ENCODE peak calls at places on chromosome 9, in six cellular contexts. One of them, this sample, is unnamed.

GRCh38 chr9:14779566-14780022 is 57.1 kb upstream of the CER1 start:
- DNase-seq in H1: no peak
- DNase-seq in K562: no peak
- DNase-seq in GM12878: no peak
- DNase-seq in A549: no peak
- DNase-seq in HepG2: no peak
- DNase-seq in this sample: no peak

GRCh38 chr9:81032030-81032572 is 657.2 kb downstream of the TLE1 start:
- DNase-seq in A549: peak
- DNase-seq in HepG2: peak
- DNase-seq in GM12878: no peak
- DNase-seq in K562: no peak
- DNase-seq in H1: no peak
- DNase-seq in this sample: no peak

GRCh38 chr9:34636791-34637355 is 714 bp downstream of the SIGMAR1 start:
- DNase-seq in K562: no peak
- DNase-seq in HepG2: no peak
- DNase-seq in A549: peak
- DNase-seq in H1: no peak
- DNase-seq in GM12878: no peak
- DNase-seq in this sample: no peak

GRCh38 chr9:96612105-96612965 is 7.3 kb downstream of the CDC14B start:
- DNase-seq in H1: no peak
- DNase-seq in HepG2: peak
- DNase-seq in K562: no peak
- DNase-seq in GM12878: no peak
- DNase-seq in A549: peak
- DNase-seq in this sample: peak

GRCh38 chr9:132806723-132807421 is 71.2 kb downstream of the AK8 start:
- DNase-seq in K562: no peak
- DNase-seq in H1: peak
- DNase-seq in GM12878: no peak
- DNase-seq in HepG2: no peak
- DNase-seq in A549: no peak
- DNase-seq in this sample: no peak

GRCh38 chr9:87206064-87206661 is 258.9 kb upstream of the GAS1 start:
- DNase-seq in K562: no peak
- DNase-seq in A549: no peak
- DNase-seq in H1: no peak
- DNase-seq in HepG2: no peak
- DNase-seq in GM12878: no peak
- DNase-seq in this sample: no peak

GRCh38 chr9:123651273-123651672 is 278.7 kb downstream of the DENND1A start:
- DNase-seq in A549: no peak
- DNase-seq in H1: no peak
- DNase-seq in GM12878: no peak
- DNase-seq in HepG2: no peak
- DNase-seq in K562: no peak
- DNase-seq in this sample: no peak

GRCh38 chr9:73595036-73595545 is 443.4 kb downstream of the ANXA1 start:
- DNase-seq in H1: no peak
- DNase-seq in A549: no peak
- DNase-seq in GM12878: no peak
- DNase-seq in K562: no peak
- DNase-seq in HepG2: no peak
- DNase-seq in this sample: no peak

GRCh38 chr9:118331622-118332045 is 627.4 kb downstream of the TLR4 start:
- DNase-seq in K562: no peak
- DNase-seq in HepG2: no peak
- DNase-seq in GM12878: no peak
- DNase-seq in H1: no peak
- DNase-seq in A549: peak
- DNase-seq in this sample: no peak

GRCh38 chr9:69546265-69546664 is 125.9 kb downstream of the APBA1 start:
- DNase-seq in K562: no peak
- DNase-seq in GM12878: no peak
- DNase-seq in HepG2: peak
- DNase-seq in H1: no peak
- DNase-seq in A549: no peak
- DNase-seq in this sample: peak

GRCh38 chr9:126788046-126788445 is 16.8 kb upstream of the ZBTB43 start:
- DNase-seq in K562: no peak
- DNase-seq in A549: no peak
- DNase-seq in HepG2: no peak
- DNase-seq in H1: no peak
- DNase-seq in GM12878: no peak
- DNase-seq in this sample: no peak

GRCh38 chr9:25733336-25733982 is 55.2 kb upstream of the TUSC1 start:
- DNase-seq in GM12878: no peak
- DNase-seq in HepG2: no peak
- DNase-seq in K562: no peak
- DNase-seq in H1: no peak
- DNase-seq in A549: no peak
- DNase-seq in this sample: no peak

GRCh38 chr9:91681461-91682305 is 258.1 kb upstream of the NFIL3 start:
- DNase-seq in HepG2: peak
- DNase-seq in K562: peak
- DNase-seq in H1: peak
- DNase-seq in A549: peak
- DNase-seq in GM12878: no peak
- DNase-seq in this sample: peak

GRCh38 chr9:81103597-81104471 is 585.5 kb downstream of the TLE1 start:
- DNase-seq in A549: no peak
- DNase-seq in GM12878: no peak
- DNase-seq in H1: no peak
- DNase-seq in K562: no peak
- DNase-seq in HepG2: no peak
- DNase-seq in this sample: peak

GRCh38 chr9:33447404-33448158 is at the start of gene AQP3:
- DNase-seq in A549: peak
- DNase-seq in K562: peak
- DNase-seq in HepG2: peak
- DNase-seq in GM12878: no peak
- DNase-seq in H1: no peak
- DNase-seq in this sample: peak

GRCh38 chr9:129458663-129459549 is 162.0 kb downstream of the C9orf50 start:
- DNase-seq in GM12878: no peak
- DNase-seq in K562: no peak
- DNase-seq in H1: no peak
- DNase-seq in HepG2: no peak
- DNase-seq in A549: no peak
- DNase-seq in this sample: peak

GRCh38 chr9:124079176-124079925 is 67.8 kb downstream of the LHX2 start:
- DNase-seq in GM12878: no peak
- DNase-seq in K562: no peak
- DNase-seq in A549: no peak
- DNase-seq in HepG2: peak
- DNase-seq in H1: peak
- DNase-seq in this sample: no peak

GRCh38 chr9:124594215-124594614 is 87.0 kb upstream of the NR5A1 start:
- DNase-seq in GM12878: no peak
- DNase-seq in A549: no peak
- DNase-seq in HepG2: no peak
- DNase-seq in K562: no peak
- DNase-seq in H1: no peak
- DNase-seq in this sample: no peak

GRCh38 chr9:127455299-127455992 is 4.1 kb downstream of the LRSAM1 start:
- DNase-seq in A549: peak
- DNase-seq in H1: no peak
- DNase-seq in K562: no peak
- DNase-seq in HepG2: no peak
- DNase-seq in GM12878: no peak
- DNase-seq in this sample: no peak

GRCh38 chr9:72141484-72141883 is 7.8 kb upstream of the GDA start:
- DNase-seq in GM12878: no peak
- DNase-seq in A549: no peak
- DNase-seq in H1: no peak
- DNase-seq in K562: no peak
- DNase-seq in HepG2: no peak
- DNase-seq in this sample: no peak

GRCh38 chr9:72139233-72139632 is 10.0 kb upstream of the GDA start:
- DNase-seq in HepG2: no peak
- DNase-seq in H1: no peak
- DNase-seq in A549: no peak
- DNase-seq in K562: no peak
- DNase-seq in GM12878: no peak
- DNase-seq in this sample: no peak

GRCh38 chr9:72137697-72138365 is 11.4 kb upstream of the GDA start:
- DNase-seq in HepG2: no peak
- DNase-seq in K562: no peak
- DNase-seq in GM12878: no peak
- DNase-seq in A549: no peak
- DNase-seq in H1: no peak
- DNase-seq in this sample: no peak

GRCh38 chr9:72145093-72145492 is 4.1 kb upstream of the GDA start:
- DNase-seq in HepG2: no peak
- DNase-seq in GM12878: no peak
- DNase-seq in A549: no peak
- DNase-seq in K562: no peak
- DNase-seq in H1: no peak
- DNase-seq in this sample: no peak

DNA sequence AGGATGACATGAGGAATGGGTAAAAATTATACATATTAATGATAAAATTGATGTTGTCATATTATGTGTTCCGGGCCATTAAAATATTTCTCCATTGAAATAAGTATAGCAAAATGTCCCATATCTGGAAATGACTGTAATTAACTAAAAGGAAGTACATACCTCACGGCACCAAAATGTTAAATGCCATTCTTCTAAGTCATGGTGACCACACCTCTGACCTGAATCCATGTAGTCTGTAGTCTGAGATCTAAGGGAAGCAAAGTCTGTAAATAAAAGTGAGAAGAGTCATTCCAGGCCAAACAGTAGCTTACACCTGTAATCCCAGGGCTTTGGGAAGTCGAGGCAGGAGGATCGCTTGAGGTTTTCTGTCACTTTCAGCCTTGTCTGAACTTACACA is 8.7 kb upstream of the GDA start:
- DNase-seq in HepG2: no peak
- DNase-seq in K562: no peak
- DNase-seq in A549: no peak
- DNase-seq in GM12878: no peak
- DNase-seq in H1: no peak
- DNase-seq in this sample: no peak
- TF ChIP-seq EP300 in HepG2: no peak
- TF ChIP-seq EP300 in K562: no peak
- TF ChIP-seq EP300 in A549: no peak
- TF ChIP-seq EP300 in GM12878: no peak
- TF ChIP-seq EP300 in H1: no peak
- TF ChIP-seq EP300 in this sample: no peak

GRCh38 chr9:134388289-134388808 is 62.1 kb downstream of the RXRA start:
- DNase-seq in K562: no peak
- DNase-seq in GM12878: no peak
- DNase-seq in A549: no peak
- DNase-seq in HepG2: peak
- DNase-seq in H1: no peak
- DNase-seq in this sample: no peak

GRCh38 chr9:134385873-134386370 is 59.7 kb downstream of the RXRA start:
- DNase-seq in H1: no peak
- DNase-seq in A549: no peak
- DNase-seq in K562: no peak
- DNase-seq in GM12878: no peak
- DNase-seq in HepG2: no peak
- DNase-seq in this sample: no peak

GRCh38 chr9:134388976-134389375 is 62.7 kb downstream of the RXRA start:
- DNase-seq in GM12878: no peak
- DNase-seq in A549: no peak
- DNase-seq in K562: no peak
- DNase-seq in H1: no peak
- DNase-seq in HepG2: no peak
- DNase-seq in this sample: no peak

GRCh38 chr9:134384811-134385479 is 58.7 kb downstream of the RXRA start:
- DNase-seq in GM12878: no peak
- DNase-seq in H1: no peak
- DNase-seq in A549: no peak
- DNase-seq in K562: no peak
- DNase-seq in HepG2: no peak
- DNase-seq in this sample: no peak

GRCh38 chr9:134386951-134387831 is 60.9 kb downstream of the RXRA start:
- DNase-seq in K562: no peak
- DNase-seq in GM12878: no peak
- DNase-seq in A549: no peak
- DNase-seq in H1: no peak
- DNase-seq in HepG2: no peak
- DNase-seq in this sample: no peak
- TF ChIP-seq RFX5 in K562: no peak
- TF ChIP-seq RFX5 in GM12878: no peak
- TF ChIP-seq RFX5 in A549: no peak
- TF ChIP-seq RFX5 in H1: no peak
- TF ChIP-seq RFX5 in HepG2: no peak
- TF ChIP-seq RFX5 in this sample: no peak

GRCh38 chr9:97938081-97938644 is at the start of gene HEMGN:
- DNase-seq in K562: peak
- DNase-seq in A549: no peak
- DNase-seq in HepG2: no peak
- DNase-seq in GM12878: peak
- DNase-seq in H1: no peak
- DNase-seq in this sample: no peak

GRCh38 chr9:97940233-97940632 is 2.3 kb upstream of the HEMGN start:
- DNase-seq in A549: no peak
- DNase-seq in HepG2: no peak
- DNase-seq in GM12878: no peak
- DNase-seq in K562: peak
- DNase-seq in H1: no peak
- DNase-seq in this sample: no peak

GRCh38 chr9:97943308-97943855 is 5.4 kb upstream of the HEMGN start:
- DNase-seq in HepG2: no peak
- DNase-seq in GM12878: no peak
- DNase-seq in A549: no peak
- DNase-seq in H1: no peak
- DNase-seq in K562: peak
- DNase-seq in this sample: no peak

GRCh38 chr9:97941323-97941722 is 3.4 kb upstream of the HEMGN start:
- DNase-seq in H1: no peak
- DNase-seq in K562: no peak
- DNase-seq in A549: no peak
- DNase-seq in HepG2: no peak
- DNase-seq in GM12878: no peak
- DNase-seq in this sample: no peak

DNA sequence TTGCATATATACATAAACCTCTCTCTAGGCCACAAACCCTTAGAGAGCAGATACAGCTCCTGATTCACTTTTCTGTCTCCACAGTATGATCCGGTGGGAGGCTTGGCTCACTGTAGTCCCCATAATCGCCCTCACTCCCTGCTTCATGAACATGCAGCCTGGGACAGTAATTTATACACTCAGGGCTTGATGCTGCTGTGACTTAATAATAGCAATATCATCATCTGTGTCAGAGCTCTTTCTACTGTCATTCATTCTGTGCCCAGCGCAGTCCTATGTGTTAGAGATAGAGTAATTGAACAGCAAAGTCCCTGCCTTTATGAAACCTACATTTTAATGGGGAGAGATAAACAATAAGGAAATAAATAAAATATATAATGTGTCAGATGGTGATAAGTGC is 2.7 kb upstream of the HEMGN start:
- DNase-seq in GM12878: no peak
- DNase-seq in H1: no peak
- DNase-seq in HepG2: no peak
- DNase-seq in A549: no peak
- DNase-seq in K562: peak
- DNase-seq in this sample: no peak
- TF ChIP-seq EP300 in GM12878: no peak
- TF ChIP-seq EP300 in H1: no peak
- TF ChIP-seq EP300 in HepG2: no peak
- TF ChIP-seq EP300 in A549: no peak
- TF ChIP-seq EP300 in K562: no peak
- TF ChIP-seq EP300 in this sample: no peak

GRCh38 chr9:76101472-76101871 is 211.0 kb downstream of the PCSK5 start:
- DNase-seq in A549: no peak
- DNase-seq in GM12878: no peak
- DNase-seq in HepG2: no peak
- DNase-seq in H1: no peak
- DNase-seq in K562: no peak
- DNase-seq in this sample: no peak
- TF ChIP-seq RFX5 in A549: no peak
- TF ChIP-seq RFX5 in GM12878: no peak
- TF ChIP-seq RFX5 in HepG2: no peak
- TF ChIP-seq RFX5 in H1: no peak
- TF ChIP-seq RFX5 in K562: no peak
- TF ChIP-seq RFX5 in this sample: no peak